ENCODE peak calls at places on chromosomes 5 and 9, in nine cellular contexts. One of them, this sample, is unnamed.

GRCh38 chr9:110543631-110544051 is 35.9 kb downstream of the SVEP1 start:
- DNase-seq in HCT116: no peak
- DNase-seq in tibial nerve: no peak
- DNase-seq in adrenal gland: no peak
- DNase-seq in uterus: no peak
- DNase-seq in H54: no peak
- DNase-seq in prostate gland: no peak
- DNase-seq in ovary: no peak
- DNase-seq in H1: no peak
- DNase-seq in this sample: no peak

GRCh38 chr9:35605336-35606137 is 475 bp downstream of the TESK1 start:
- DNase-seq in HCT116: no peak
- DNase-seq in H54: peak
- DNase-seq in uterus: peak
- DNase-seq in H1: no peak
- DNase-seq in ovary: peak
- DNase-seq in prostate gland: no peak
- DNase-seq in tibial nerve: no peak
- DNase-seq in adrenal gland: peak
- DNase-seq in this sample: peak

GRCh38 chr5:36177715-36178556 is 26.0 kb downstream of the SKP2 start:
- DNase-seq in uterus: no peak
- DNase-seq in prostate gland: no peak
- DNase-seq in HCT116: peak
- DNase-seq in ovary: peak
- DNase-seq in adrenal gland: no peak
- DNase-seq in H1: no peak
- DNase-seq in H54: no peak
- DNase-seq in tibial nerve: no peak
- DNase-seq in this sample: peak

GRCh38 chr5:93008502-93009167 is 572.4 kb downstream of the NR2F1-AS1 start:
- DNase-seq in uterus: no peak
- DNase-seq in H54: no peak
- DNase-seq in prostate gland: no peak
- DNase-seq in tibial nerve: no peak
- DNase-seq in HCT116: no peak
- DNase-seq in H1: no peak
- DNase-seq in ovary: no peak
- DNase-seq in adrenal gland: no peak
- DNase-seq in this sample: no peak

GRCh38 chr5:167816354-167816753 is 475.1 kb upstream of the WWC1 start:
- DNase-seq in tibial nerve: no peak
- DNase-seq in uterus: no peak
- DNase-seq in ovary: no peak
- DNase-seq in H54: no peak
- DNase-seq in prostate gland: no peak
- DNase-seq in HCT116: no peak
- DNase-seq in H1: no peak
- DNase-seq in adrenal gland: no peak
- DNase-seq in this sample: no peak

GRCh38 chr5:14183187-14183939 is 40.2 kb downstream of the TRIO start:
- DNase-seq in tibial nerve: no peak
- DNase-seq in ovary: peak
- DNase-seq in HCT116: no peak
- DNase-seq in H54: no peak
- DNase-seq in adrenal gland: no peak
- DNase-seq in prostate gland: no peak
- DNase-seq in H1: no peak
- DNase-seq in uterus: peak
- DNase-seq in this sample: no peak

GRCh38 chr9:104993291-104993963 is 65.5 kb upstream of the ABCA1 start:
- DNase-seq in H1: peak
- DNase-seq in uterus: peak
- DNase-seq in HCT116: no peak
- DNase-seq in ovary: no peak
- DNase-seq in prostate gland: no peak
- DNase-seq in H54: peak
- DNase-seq in tibial nerve: peak
- DNase-seq in adrenal gland: peak
- DNase-seq in this sample: peak

GRCh38 chr9:100072805-100073204 is 26.0 kb downstream of the ERP44 start:
- DNase-seq in uterus: no peak
- DNase-seq in HCT116: no peak
- DNase-seq in prostate gland: no peak
- DNase-seq in H54: no peak
- DNase-seq in ovary: no peak
- DNase-seq in adrenal gland: no peak
- DNase-seq in H1: no peak
- DNase-seq in tibial nerve: no peak
- DNase-seq in this sample: no peak

GRCh38 chr5:149804478-149805450 is 74.7 kb downstream of the PPARGC1B start:
- DNase-seq in H54: no peak
- DNase-seq in H1: no peak
- DNase-seq in ovary: no peak
- DNase-seq in prostate gland: no peak
- DNase-seq in tibial nerve: no peak
- DNase-seq in adrenal gland: no peak
- DNase-seq in uterus: no peak
- DNase-seq in HCT116: no peak
- DNase-seq in this sample: no peak
- TF ChIP-seq POLR2A in H54: no peak
- TF ChIP-seq POLR2A in H1: no peak
- TF ChIP-seq POLR2A in ovary: no peak
- TF ChIP-seq POLR2A in prostate gland: no peak
- TF ChIP-seq POLR2A in tibial nerve: no peak
- TF ChIP-seq POLR2A in adrenal gland: no peak
- TF ChIP-seq POLR2A in uterus: no peak
- TF ChIP-seq POLR2A in HCT116: no peak
- TF ChIP-seq POLR2A in this sample: no peak

GRCh38 chr5:150245808-150246207 is 43.8 kb downstream of the CAMK2A start:
- DNase-seq in ovary: no peak
- DNase-seq in uterus: no peak
- DNase-seq in HCT116: no peak
- DNase-seq in prostate gland: no peak
- DNase-seq in H54: no peak
- DNase-seq in tibial nerve: no peak
- DNase-seq in H1: no peak
- DNase-seq in adrenal gland: no peak
- DNase-seq in this sample: no peak

GRCh38 chr5:150246835-150247234 is 42.7 kb downstream of the CAMK2A start:
- DNase-seq in tibial nerve: no peak
- DNase-seq in HCT116: no peak
- DNase-seq in ovary: no peak
- DNase-seq in H1: no peak
- DNase-seq in uterus: no peak
- DNase-seq in H54: no peak
- DNase-seq in prostate gland: no peak
- DNase-seq in adrenal gland: no peak
- DNase-seq in this sample: no peak

GRCh38 chr5:150246424-150246823 is 43.1 kb downstream of the CAMK2A start:
- DNase-seq in prostate gland: no peak
- DNase-seq in HCT116: no peak
- DNase-seq in uterus: no peak
- DNase-seq in ovary: no peak
- DNase-seq in tibial nerve: no peak
- DNase-seq in adrenal gland: no peak
- DNase-seq in H1: no peak
- DNase-seq in H54: no peak
- DNase-seq in this sample: no peak

GRCh38 chr5:150244209-150244608 is 45.4 kb downstream of the CAMK2A start:
- DNase-seq in ovary: no peak
- DNase-seq in H1: no peak
- DNase-seq in HCT116: no peak
- DNase-seq in H54: no peak
- DNase-seq in tibial nerve: no peak
- DNase-seq in adrenal gland: no peak
- DNase-seq in uterus: no peak
- DNase-seq in prostate gland: no peak
- DNase-seq in this sample: no peak

DNA sequence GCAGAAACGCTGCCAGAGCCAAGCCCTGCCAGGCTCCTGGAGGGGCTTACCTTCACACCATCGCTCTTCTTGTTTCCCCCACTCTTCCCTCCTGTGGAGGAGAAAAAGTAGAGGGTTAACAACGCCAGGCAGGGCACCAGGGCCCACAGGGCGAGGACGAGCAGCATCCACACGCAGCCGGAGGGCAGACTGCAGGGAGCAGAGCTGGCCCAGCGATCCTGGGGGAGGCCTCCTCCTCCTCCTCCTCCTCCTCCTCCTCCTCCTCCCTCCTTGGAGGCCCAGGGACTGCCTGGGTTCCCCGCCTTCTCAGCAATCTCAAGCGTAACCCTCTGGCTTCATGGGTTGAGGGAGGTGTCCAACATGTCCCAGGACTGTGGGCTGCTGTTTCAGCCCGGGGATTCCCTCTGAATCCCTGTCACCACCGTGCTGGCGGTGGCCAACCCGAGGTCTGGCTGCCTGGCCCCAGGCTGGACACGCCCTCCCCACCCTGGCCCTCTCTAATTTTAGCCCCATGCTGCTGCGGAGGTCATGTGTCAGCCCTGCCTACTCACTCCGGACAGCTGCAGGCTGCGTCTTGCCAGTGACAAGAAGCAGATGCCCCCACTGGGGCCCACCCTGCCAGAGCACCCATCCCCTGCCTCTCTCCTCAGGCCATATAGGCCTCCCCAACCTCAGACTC is 44.3 kb downstream of the CAMK2A start:
- DNase-seq in uterus: peak
- DNase-seq in adrenal gland: no peak
- DNase-seq in ovary: peak
- DNase-seq in H1: no peak
- DNase-seq in tibial nerve: no peak
- DNase-seq in H54: no peak
- DNase-seq in HCT116: no peak
- DNase-seq in prostate gland: no peak
- DNase-seq in this sample: no peak
- TF ChIP-seq POLR2A in uterus: no peak
- TF ChIP-seq POLR2A in adrenal gland: no peak
- TF ChIP-seq POLR2A in ovary: no peak
- TF ChIP-seq POLR2A in H1: no peak
- TF ChIP-seq POLR2A in tibial nerve: no peak
- TF ChIP-seq POLR2A in H54: no peak
- TF ChIP-seq POLR2A in HCT116: no peak
- TF ChIP-seq POLR2A in prostate gland: no peak
- TF ChIP-seq POLR2A in this sample: no peak

DNA sequence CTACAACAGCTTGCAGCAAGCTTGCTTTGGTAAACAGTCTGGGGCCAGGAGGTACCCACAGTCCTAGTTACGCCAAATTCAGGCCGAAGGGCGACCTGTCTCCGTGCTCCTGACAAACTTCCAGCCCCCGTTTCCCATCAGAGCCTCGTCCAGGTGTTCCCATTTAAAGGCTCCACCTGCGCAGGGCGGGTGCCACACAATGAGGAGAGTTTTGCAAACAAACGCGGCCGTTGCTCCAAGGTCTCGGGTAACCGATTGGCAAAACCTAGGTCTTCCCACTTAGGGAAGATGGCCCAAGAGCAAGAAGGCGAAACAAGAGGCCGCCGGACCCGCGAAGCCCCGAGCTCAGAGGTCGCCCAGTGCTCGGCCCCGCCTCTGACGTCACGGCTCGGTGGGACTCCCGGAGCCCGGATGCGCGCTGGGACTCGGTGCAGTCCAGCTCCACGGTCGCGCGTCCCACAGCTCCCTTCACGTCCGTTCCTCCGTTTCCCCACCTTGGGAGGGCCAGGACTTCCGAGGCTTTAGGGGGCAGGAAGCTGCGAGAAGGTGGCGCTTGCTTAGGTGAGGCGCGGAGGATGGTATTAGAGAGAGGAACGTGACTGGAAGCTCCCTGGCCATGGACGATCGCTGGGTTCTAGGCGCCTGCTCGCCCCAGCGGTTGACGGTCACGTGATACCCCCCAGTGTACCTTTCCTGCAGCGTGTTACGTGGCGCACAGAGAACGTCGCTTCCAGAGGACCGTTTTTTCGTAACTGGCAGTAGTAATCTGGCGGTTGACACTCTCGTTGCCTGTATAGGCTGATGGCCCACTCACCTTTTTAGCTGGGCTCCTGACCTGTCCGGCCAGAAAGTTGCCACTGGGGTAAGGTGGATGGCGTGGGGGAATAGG is 41.8 kb upstream of the KDM4C start:
- DNase-seq in H54: no peak
- DNase-seq in prostate gland: peak
- DNase-seq in HCT116: peak
- DNase-seq in adrenal gland: peak
- DNase-seq in tibial nerve: no peak
- DNase-seq in H1: no peak
- DNase-seq in ovary: peak
- DNase-seq in uterus: peak
- DNase-seq in this sample: peak
- TF ChIP-seq POLR2A in H54: no peak
- TF ChIP-seq POLR2A in prostate gland: no peak
- TF ChIP-seq POLR2A in HCT116: peak
- TF ChIP-seq POLR2A in adrenal gland: no peak
- TF ChIP-seq POLR2A in tibial nerve: no peak
- TF ChIP-seq POLR2A in H1: no peak
- TF ChIP-seq POLR2A in ovary: no peak
- TF ChIP-seq POLR2A in uterus: no peak
- TF ChIP-seq POLR2A in this sample: peak

GRCh38 chr5:95841914-95842812 is 19.6 kb upstream of the GLRX start:
- DNase-seq in H1: no peak
- DNase-seq in tibial nerve: peak
- DNase-seq in adrenal gland: no peak
- DNase-seq in uterus: peak
- DNase-seq in HCT116: no peak
- DNase-seq in prostate gland: no peak
- DNase-seq in H54: no peak
- DNase-seq in ovary: no peak
- DNase-seq in this sample: no peak

GRCh38 chr5:95845401-95845800 is 22.9 kb upstream of the GLRX start:
- DNase-seq in HCT116: no peak
- DNase-seq in ovary: no peak
- DNase-seq in H1: no peak
- DNase-seq in H54: no peak
- DNase-seq in adrenal gland: no peak
- DNase-seq in uterus: no peak
- DNase-seq in prostate gland: no peak
- DNase-seq in tibial nerve: no peak
- DNase-seq in this sample: no peak

GRCh38 chr5:95840969-95841368 is 18.4 kb upstream of the GLRX start:
- DNase-seq in uterus: no peak
- DNase-seq in H54: no peak
- DNase-seq in tibial nerve: no peak
- DNase-seq in adrenal gland: no peak
- DNase-seq in prostate gland: no peak
- DNase-seq in ovary: no peak
- DNase-seq in HCT116: no peak
- DNase-seq in H1: no peak
- DNase-seq in this sample: no peak

GRCh38 chr5:95842955-95843544 is 20.5 kb upstream of the GLRX start:
- DNase-seq in tibial nerve: peak
- DNase-seq in H54: peak
- DNase-seq in H1: no peak
- DNase-seq in ovary: no peak
- DNase-seq in prostate gland: no peak
- DNase-seq in HCT116: no peak
- DNase-seq in adrenal gland: peak
- DNase-seq in uterus: no peak
- DNase-seq in this sample: peak

DNA sequence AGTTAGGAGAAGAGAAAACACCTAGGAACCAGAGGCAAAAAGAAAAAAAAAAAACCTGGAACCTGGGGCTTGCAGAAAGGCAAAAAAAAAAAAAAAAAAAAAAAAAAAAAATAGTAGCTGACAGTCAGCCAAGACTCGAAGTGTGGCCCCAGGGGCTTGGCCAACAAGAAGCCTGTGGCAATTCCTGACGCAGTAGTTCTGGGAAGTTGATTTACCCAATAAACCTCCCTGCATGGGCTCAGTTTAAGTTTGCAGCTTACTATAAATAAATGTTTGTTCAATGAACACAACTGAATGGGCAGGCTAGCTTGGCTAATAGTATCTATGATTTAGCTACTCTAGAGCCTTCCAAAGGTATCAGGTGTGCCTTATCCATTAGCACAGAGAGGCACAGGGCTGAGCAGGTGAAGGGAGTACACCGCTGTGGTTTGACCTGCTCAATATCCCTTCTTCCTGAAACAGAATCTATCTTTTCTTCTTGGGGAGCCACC is 21.3 kb upstream of the GLRX start:
- DNase-seq in ovary: no peak
- DNase-seq in HCT116: no peak
- DNase-seq in H54: no peak
- DNase-seq in tibial nerve: peak
- DNase-seq in H1: no peak
- DNase-seq in uterus: no peak
- DNase-seq in prostate gland: peak
- DNase-seq in adrenal gland: no peak
- DNase-seq in this sample: no peak
- TF ChIP-seq POLR2A in ovary: no peak
- TF ChIP-seq POLR2A in HCT116: no peak
- TF ChIP-seq POLR2A in H54: no peak
- TF ChIP-seq POLR2A in tibial nerve: no peak
- TF ChIP-seq POLR2A in H1: no peak
- TF ChIP-seq POLR2A in uterus: no peak
- TF ChIP-seq POLR2A in prostate gland: no peak
- TF ChIP-seq POLR2A in adrenal gland: no peak
- TF ChIP-seq POLR2A in this sample: no peak